ENCODE peak calls at places on chromosomes 2 and 18, in seven cellular contexts. Z is esophagus squamous epithelium, R is left ventricle myocardium inferior, W is fibroblast of lung, A is RWPE1, E is HFFc6, K is astrocyte of the spinal cord. C is an unnamed sample.

GRCh38 chr2:195535911-195536522 is 121.0 kb upstream of the SLC39A10 start:
- DNase-seq in A (no peak), Z (peak), E (no peak), W (no peak), K (no peak), R (no peak), C (peak)

GRCh38 chr2:178860551-178860950 is 53.3 kb upstream of the TTN start:
- DNase-seq in R (no peak), Z (no peak), K (no peak), W (no peak), A (no peak), E (peak), C (no peak)

GRCh38 chr2:201126308-201127127 is 10.6 kb downstream of the CFLAR start:
- DNase-seq in K (peak), W (peak), A (no peak), E (peak), R (no peak), Z (no peak), C (peak)

GRCh38 chr2:85999131-85999831 is 106.4 kb downstream of the POLR1A start:
- DNase-seq in Z (no peak), R (no peak), A (no peak), W (no peak), K (peak), E (no peak), C (peak)

GRCh38 chr2:140929866-140930265 is 1201.0 kb downstream of the LRP1B start:
- DNase-seq in A (no peak), Z (no peak), K (no peak), W (no peak), R (no peak), E (no peak), C (no peak)

GRCh38 chr2:152244241-152244640 is 68.7 kb upstream of the STAM2 start:
- DNase-seq in W (no peak), E (no peak), R (no peak), K (no peak), A (no peak), Z (no peak), C (no peak)

GRCh38 chr2:145060876-145061275 is 541.0 kb upstream of the ZEB2 start:
- DNase-seq in A (peak), Z (no peak), K (no peak), E (peak), W (no peak), R (no peak), C (no peak)

GRCh38 chr2:226426292-226426736 is 373.3 kb downstream of the IRS1 start:
- DNase-seq in A (peak), R (no peak), K (peak), E (peak), W (peak), Z (no peak), C (no peak)

GRCh38 chr2:129483366-129483765 is 496.1 kb upstream of the RAB6C start:
- DNase-seq in A (no peak), K (no peak), E (no peak), W (no peak), R (no peak), Z (no peak), C (peak)

GRCh38 chr2:200276472-200276871 is 30.0 kb upstream of the SPATS2L start:
- DNase-seq in R (no peak), Z (no peak), W (no peak), K (no peak), E (no peak), A (no peak), C (no peak)

GRCh38 chr2:36193680-36194079 is 161.9 kb upstream of the CRIM1 start:
- DNase-seq in K (no peak), A (no peak), R (no peak), Z (no peak), W (no peak), E (no peak), C (no peak)

GRCh38 chr2:216492951-216493685 is 5.5 kb upstream of the RPL37A start:
- DNase-seq in R (no peak), A (peak), K (peak), E (peak), W (peak), Z (no peak), C (peak)

GRCh38 chr2:38224821-38225450 is 149.0 kb upstream of the CYP1B1 start:
- DNase-seq in K (no peak), A (no peak), R (no peak), E (no peak), W (no peak), Z (no peak), C (no peak)

GRCh38 chr2:127618551-127618950 is 27.4 kb upstream of the GPR17 start:
- DNase-seq in R (no peak), E (peak), Z (no peak), A (no peak), W (no peak), K (no peak), C (no peak)

GRCh38 chr18:52288403-52289004 is 51.5 kb upstream of the DCC start:
- DNase-seq in R (no peak), K (no peak), E (no peak), Z (no peak), W (no peak), A (peak), C (peak)

GRCh38 chr2:1993711-1994682 is 249.7 kb upstream of the PXDN start:
- DNase-seq in E (no peak), Z (no peak), K (peak), R (no peak), W (peak), A (no peak), C (no peak)

GRCh38 chr2:218536804-218537494 is 31.2 kb downstream of the USP37 start:
- DNase-seq in K (no peak), W (no peak), Z (no peak), A (no peak), E (no peak), R (no peak), C (no peak)

GRCh38 chr2:196125596-196125995 is 45.8 kb downstream of the STK17B start:
- DNase-seq in W (peak), A (no peak), K (no peak), E (no peak), R (no peak), Z (no peak), C (no peak)

GRCh38 chr2:151790689-151791088 is 37.5 kb downstream of the ARL5A start:
- DNase-seq in R (no peak), K (no peak), W (no peak), A (no peak), Z (no peak), E (no peak), C (no peak)

DNA sequence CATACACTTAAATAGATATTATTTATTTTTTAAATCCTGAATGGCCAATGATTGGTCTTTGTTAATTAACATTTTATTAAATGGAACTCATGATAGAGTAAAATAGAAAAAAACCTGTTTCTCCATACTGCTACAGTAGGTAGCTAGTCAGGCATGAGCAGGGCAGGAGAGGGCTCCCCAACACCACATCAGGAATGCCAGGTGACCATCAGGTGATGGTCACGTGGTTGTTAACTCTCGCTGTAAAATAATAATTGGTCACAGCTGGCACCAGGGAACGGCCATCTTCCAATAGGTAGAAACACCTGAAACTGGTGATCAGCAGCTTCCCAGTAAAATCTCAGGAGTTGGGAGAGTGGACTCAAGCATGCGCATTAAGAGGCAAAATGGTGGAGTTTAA is 172.2 kb downstream of the MEIS1 start:
- DNase-seq in W (no peak), K (no peak), R (no peak), E (no peak), A (no peak), Z (no peak), C (no peak)
- TF ChIP-seq CTCF in W (no peak), K (no peak), R (no peak), E (no peak), A (no peak), Z (no peak), C (no peak)

GRCh38 chr18:46555724-46556123 is 101.3 kb downstream of the LOXHD1 start:
- DNase-seq in Z (no peak), A (peak), K (no peak), E (no peak), R (peak), W (peak), C (peak)
- TF ChIP-seq CTCF in Z (no peak), A (no peak), K (peak), E (peak), R (peak), W (peak), C (peak)

DNA sequence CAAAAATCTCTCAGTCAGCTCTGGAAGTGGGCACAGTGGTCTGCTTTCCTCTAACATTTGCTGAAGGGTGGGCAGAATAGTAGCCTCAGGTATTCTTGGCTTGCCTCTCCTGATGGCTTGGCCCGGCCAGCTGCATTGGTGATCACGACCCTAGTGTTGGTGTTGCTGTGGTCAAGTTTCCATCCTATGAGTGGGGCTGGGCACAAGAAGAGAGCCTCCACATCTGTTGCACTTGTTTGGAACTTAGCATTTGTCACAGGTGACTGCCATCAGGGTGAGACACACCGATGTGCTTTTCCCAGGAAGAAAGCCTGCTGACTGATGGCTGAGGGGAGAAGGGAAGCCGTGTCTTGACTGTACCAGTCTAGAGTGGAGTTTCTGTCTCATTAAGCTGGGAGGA is 33.1 kb upstream of the SNORC start:
- DNase-seq in A (no peak), R (no peak), E (no peak), Z (no peak), K (no peak), W (no peak), C (no peak)
- TF ChIP-seq CTCF in A (no peak), R (no peak), E (no peak), Z (no peak), K (no peak), W (no peak), C (no peak)

DNA sequence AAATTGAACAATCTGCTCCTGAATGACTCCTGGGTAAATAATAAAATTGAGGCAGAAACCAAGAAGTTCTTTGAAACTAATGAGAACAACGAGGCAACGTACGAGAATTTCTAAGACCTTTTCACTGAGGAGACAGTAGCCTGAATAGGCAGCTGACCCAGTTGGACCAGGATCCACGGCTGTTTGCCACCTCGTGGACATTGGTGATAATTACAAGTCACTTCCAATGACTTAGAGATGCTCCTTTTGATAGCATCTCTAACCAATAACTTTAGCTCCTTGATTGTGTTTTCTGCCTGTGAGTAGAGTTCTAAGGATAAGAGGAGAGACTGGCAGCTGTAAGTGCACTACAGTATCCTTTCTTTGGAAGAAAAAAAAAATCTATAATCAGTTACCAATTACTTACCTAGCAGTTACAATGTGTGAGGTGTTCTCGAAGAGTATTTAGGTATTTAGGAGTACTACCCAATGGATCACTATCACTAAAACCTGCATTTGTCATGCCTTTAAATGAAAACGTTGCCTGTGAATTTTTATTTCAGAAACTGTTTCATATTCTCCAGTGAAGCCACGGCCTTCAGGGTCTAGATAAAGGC is 31.3 kb upstream of the CNTNAP5 start:
- DNase-seq in K (peak), R (no peak), A (peak), Z (no peak), E (peak), W (no peak), C (peak)
- TF ChIP-seq CTCF in K (peak), R (peak), A (peak), Z (peak), E (peak), W (no peak), C (peak)

GRCh38 chr2:19312949-19313348 is 45.5 kb downstream of the OSR1 start:
- DNase-seq in A (peak), K (peak), W (peak), R (no peak), Z (no peak), E (peak), C (peak)
- TF ChIP-seq CTCF in A (no peak), K (peak), W (peak), R (peak), Z (no peak), E (peak), C (peak)

GRCh38 chr2:149800624-149801220 is 213.1 kb upstream of the MMADHC start:
- DNase-seq in E (no peak), Z (no peak), W (no peak), K (no peak), A (no peak), R (no peak), C (no peak)

GRCh38 chr2:149797030-149797429 is 209.5 kb upstream of the MMADHC start:
- DNase-seq in W (no peak), E (no peak), R (no peak), K (no peak), Z (no peak), A (no peak), C (no peak)

GRCh38 chr2:149799296-149799695 is 211.7 kb upstream of the MMADHC start:
- DNase-seq in K (peak), W (peak), R (no peak), E (peak), Z (no peak), A (peak), C (peak)
- TF ChIP-seq CTCF in K (peak), W (peak), R (peak), E (peak), Z (no peak), A (peak), C (peak)

GRCh38 chr2:62817348-62817747 is 111.8 kb downstream of the EHBP1 start:
- DNase-seq in E (no peak), Z (no peak), R (no peak), K (no peak), W (no peak), A (no peak), C (no peak)

GRCh38 chr2:62814132-62814531 is 108.6 kb downstream of the EHBP1 start:
- DNase-seq in R (no peak), W (peak), A (no peak), K (peak), Z (no peak), E (peak), C (peak)

GRCh38 chr2:62812921-62813825 is 107.7 kb downstream of the EHBP1 start:
- DNase-seq in A (no peak), W (no peak), K (no peak), Z (no peak), R (no peak), E (no peak), C (no peak)

GRCh38 chr2:62822549-62822948 is 117.0 kb downstream of the EHBP1 start:
- DNase-seq in Z (no peak), E (no peak), K (no peak), A (no peak), R (no peak), W (no peak), C (no peak)

GRCh38 chr2:62817995-62818713 is 112.6 kb downstream of the EHBP1 start:
- DNase-seq in Z (no peak), K (peak), A (no peak), R (no peak), E (peak), W (peak), C (no peak)
- TF ChIP-seq CTCF in Z (no peak), K (no peak), A (no peak), R (no peak), E (no peak), W (no peak), C (no peak)

GRCh38 chr18:8603663-8604520 is 5.3 kb upstream of the RAB12 start:
- DNase-seq in E (no peak), R (no peak), W (no peak), A (no peak), K (no peak), Z (no peak), C (peak)
- TF ChIP-seq CTCF in E (no peak), R (no peak), W (no peak), A (no peak), K (no peak), Z (no peak), C (no peak)

GRCh38 chr2:122263746-122264145 is 508.3 kb downstream of the TSN start:
- DNase-seq in R (no peak), Z (no peak), W (no peak), E (no peak), A (no peak), K (no peak), C (no peak)
- TF ChIP-seq CTCF in R (no peak), Z (no peak), W (no peak), E (no peak), A (no peak), K (no peak), C (no peak)

GRCh38 chr2:25856377-25856776 is 21.9 kb downstream of the ASXL2 start:
- DNase-seq in E (no peak), W (no peak), A (no peak), K (no peak), R (no peak), Z (no peak), C (no peak)
- TF ChIP-seq CTCF in E (peak), W (no peak), A (no peak), K (no peak), R (no peak), Z (no peak), C (no peak)